ENCODE peak calls at places on chromosome 15, in seven cellular contexts. G, M, T, L, A, P and O are unnamed samples.

GRCh38 chr15:38996111-38996541 is 431.5 kb upstream of the RASGRP1 start:
- DNase-seq in G (no peak), M (no peak), T (no peak), L (no peak), A (no peak), P (no peak), O (peak; percentile 89)

GRCh38 chr15:42730135-42730534 is 6.8 kb downstream of the CDAN1 start:
- DNase-seq in G (no peak), M (no peak), T (no peak), L (no peak), A (no peak), P (no peak), O (no peak)

GRCh38 chr15:81163961-81164800 is 30.1 kb downstream of the CFAP161 start:
- DNase-seq in G (no peak), M (peak; percentile 37), T (no peak), L (no peak), A (no peak), P (no peak), O (peak; percentile 67)

GRCh38 chr15:83018477-83018876 is 7.0 kb upstream of the C15orf40 start:
- DNase-seq in G (no peak), M (no peak), T (no peak), L (no peak), A (no peak), P (no peak), O (no peak)

GRCh38 chr15:31488437-31489204 is 162.0 kb downstream of the KLF13 start:
- DNase-seq in G (peak; percentile 43), M (peak; percentile 82), T (no peak), L (peak; percentile 90), A (peak; percentile 60), P (peak; percentile 58), O (peak; percentile 85)

GRCh38 chr15:83287541-83288027 is 3.1 kb upstream of the BNC1 start:
- DNase-seq in G (no peak), M (no peak), T (no peak), L (no peak), A (no peak), P (no peak), O (peak; percentile 97)

GRCh38 chr15:80779658-80780415 is 667 bp downstream of the CEMIP start:
- DNase-seq in G (no peak), M (peak; percentile 54), T (peak; percentile 53), L (peak; percentile 63), A (no peak), P (no peak), O (no peak)

GRCh38 chr15:77670558-77671148 is 37.9 kb upstream of the LINGO1 start:
- DNase-seq in G (no peak), M (no peak), T (no peak), L (no peak), A (no peak), P (no peak), O (no peak)

GRCh38 chr15:33013827-33014445 is 180.6 kb downstream of the FMN1 start:
- DNase-seq in G (no peak), M (no peak), T (no peak), L (no peak), A (no peak), P (no peak), O (peak; percentile 80)

GRCh38 chr15:67242665-67243064 is 11.8 kb downstream of the AAGAB start:
- DNase-seq in G (no peak), M (no peak), T (no peak), L (peak; percentile 17), A (no peak), P (no peak), O (no peak)

GRCh38 chr15:39077998-39078397 is 502.9 kb upstream of the THBS1 start:
- DNase-seq in G (no peak), M (no peak), T (no peak), L (no peak), A (no peak), P (no peak), O (no peak)

GRCh38 chr15:98321916-98322315 is 326.4 kb upstream of the IGF1R start:
- DNase-seq in G (no peak), M (no peak), T (no peak), L (no peak), A (peak; percentile 12), P (no peak), O (no peak)

GRCh38 chr15:34610388-34610787 is 26.9 kb upstream of the GOLGA8B start:
- DNase-seq in G (no peak), M (no peak), T (no peak), L (peak; percentile 52), A (no peak), P (no peak), O (peak; percentile 9)

GRCh38 chr15:48522911-48523310 is 122.6 kb downstream of the FBN1 start:
- DNase-seq in G (no peak), M (no peak), T (no peak), L (no peak), A (no peak), P (no peak), O (no peak)

GRCh38 chr15:60605879-60606304 is 127.0 kb upstream of the ICE2 start:
- DNase-seq in G (peak; percentile 66), M (no peak), T (no peak), L (no peak), A (no peak), P (no peak), O (peak; percentile 61)

GRCh38 chr15:99857836-99858235 is 124.6 kb upstream of the LYSMD4 start:
- DNase-seq in G (no peak), M (no peak), T (no peak), L (no peak), A (no peak), P (no peak), O (no peak)

GRCh38 chr15:95129589-95129988 is 898.2 kb downstream of the MCTP2 start:
- DNase-seq in G (peak; percentile 45), M (no peak), T (no peak), L (no peak), A (no peak), P (no peak), O (no peak)

GRCh38 chr15:91924842-91925495 is 71.5 kb downstream of the SLCO3A1 start:
- DNase-seq in G (no peak), M (no peak), T (no peak), L (no peak), A (no peak), P (no peak), O (no peak)

GRCh38 chr15:91929509-91929908 is 76.0 kb downstream of the SLCO3A1 start:
- DNase-seq in G (no peak), M (no peak), T (no peak), L (no peak), A (no peak), P (no peak), O (no peak)

GRCh38 chr15:91930092-91930491 is 76.6 kb downstream of the SLCO3A1 start:
- DNase-seq in G (no peak), M (no peak), T (no peak), L (no peak), A (no peak), P (no peak), O (no peak)

GRCh38 chr15:91926871-91927270 is 73.4 kb downstream of the SLCO3A1 start:
- DNase-seq in G (no peak), M (no peak), T (no peak), L (peak; percentile 56), A (no peak), P (no peak), O (no peak)

GRCh38 chr15:91928676-91929075 is 75.2 kb downstream of the SLCO3A1 start:
- DNase-seq in G (no peak), M (no peak), T (no peak), L (no peak), A (no peak), P (no peak), O (no peak)
- TF ChIP-seq CTCF in G (no peak), M (no peak), T (no peak), L (no peak), A (no peak), P (no peak), O (no peak)

GRCh38 chr15:62348528-62349087 is 183.5 kb upstream of the C2CD4B start:
- DNase-seq in G (no peak), M (no peak), T (no peak), L (no peak), A (no peak), P (peak; percentile 53), O (no peak)

GRCh38 chr15:62350744-62351143 is 185.7 kb upstream of the C2CD4B start:
- DNase-seq in G (no peak), M (no peak), T (no peak), L (no peak), A (no peak), P (no peak), O (no peak)

GRCh38 chr15:62348119-62348518 is 183.0 kb upstream of the C2CD4B start:
- DNase-seq in G (no peak), M (no peak), T (no peak), L (no peak), A (no peak), P (no peak), O (no peak)

DNA sequence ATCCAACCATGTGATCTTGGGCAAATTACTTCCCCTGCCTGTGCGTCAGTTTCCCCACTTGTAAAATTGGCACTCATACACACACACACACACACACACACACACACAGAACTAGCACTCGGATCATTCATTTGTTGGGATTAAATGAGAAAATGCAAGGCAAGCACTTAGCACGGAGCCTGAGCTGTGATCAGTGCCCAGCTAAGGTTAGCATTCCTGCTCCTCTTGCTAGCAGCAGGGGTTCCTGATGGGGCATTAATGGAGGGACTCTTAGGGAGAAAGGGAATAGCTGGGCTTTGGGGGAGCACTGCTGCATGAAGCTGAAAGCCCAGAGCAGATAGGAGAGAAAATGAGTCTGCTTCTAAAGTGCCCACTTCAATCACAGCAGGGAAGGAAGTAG is 187.7 kb upstream of the C2CD4B start:
- DNase-seq in G (no peak), M (no peak), T (no peak), L (no peak), A (no peak), P (no peak), O (no peak)
- TF ChIP-seq CTCF in G (no peak), M (no peak), T (no peak), L (no peak), A (no peak), P (no peak), O (no peak)

DNA sequence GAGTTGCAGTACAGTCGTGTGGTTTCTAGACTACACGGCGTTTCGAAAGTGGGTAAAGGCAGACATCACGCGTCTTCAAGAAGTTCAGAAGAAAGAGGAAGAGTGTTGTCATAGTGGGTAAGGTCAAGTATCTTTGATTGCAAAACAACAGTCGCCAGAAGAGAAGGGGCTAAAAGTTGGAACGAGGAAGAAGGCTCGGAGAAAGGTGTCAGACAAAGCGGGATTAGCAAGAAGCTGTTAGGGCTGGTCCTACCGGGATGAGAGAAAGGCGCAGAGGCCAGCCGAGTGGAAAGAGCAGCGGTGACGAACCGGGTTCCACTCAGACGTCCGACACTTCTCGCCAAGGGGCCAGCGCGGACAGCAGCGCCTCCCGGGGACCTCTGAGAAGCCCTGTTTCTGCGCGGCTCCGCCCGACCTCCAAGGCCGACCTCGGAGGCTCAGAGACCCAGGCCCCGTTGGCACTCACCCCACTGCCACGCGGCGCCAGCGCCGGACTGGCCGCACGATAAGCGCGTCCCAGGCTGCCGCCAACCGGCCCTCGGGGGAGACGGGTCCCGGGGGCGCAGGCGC is 480 bp downstream of the ADPGK start:
- DNase-seq in G (peak; percentile 30), M (no peak), T (no peak), L (peak; percentile 43), A (peak; percentile 30), P (peak; percentile 77), O (no peak)
- TF ChIP-seq CTCF in G (no peak), M (no peak), T (no peak), L (no peak), A (no peak), P (no peak), O (no peak)

DNA sequence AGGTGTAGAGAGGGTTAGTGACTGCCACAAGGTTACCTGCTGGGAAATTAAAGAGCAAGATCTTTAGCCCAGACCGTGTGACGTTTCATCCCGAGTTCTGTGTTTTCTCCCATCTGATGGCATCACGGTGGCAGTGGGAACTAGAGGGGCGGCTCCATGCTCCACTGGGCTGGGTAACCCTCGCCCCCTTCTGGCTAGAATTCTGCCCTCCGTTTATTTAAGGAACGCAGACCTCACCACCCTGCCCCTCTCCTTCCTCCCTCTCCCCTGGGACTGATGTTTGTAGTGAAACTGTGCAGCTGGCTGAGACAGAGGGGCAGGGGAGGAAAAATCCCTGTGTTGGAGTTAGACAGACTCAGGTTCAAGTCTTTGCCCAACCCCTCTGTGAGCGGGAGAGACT is 65.6 kb downstream of the ITGA11 start:
- DNase-seq in G (no peak), M (peak; percentile 52), T (no peak), L (peak; percentile 72), A (no peak), P (no peak), O (no peak)
- TF ChIP-seq CTCF in G (peak; percentile 11), M (peak; percentile 59), T (no peak), L (peak; percentile 53), A (no peak), P (no peak), O (no peak)